ENCODE peak calls at places on chromosomes 12 and 14, in four cellular contexts. A is A549, V is kidney, Z is RWPE2. Q is an unnamed sample.

GRCh38 chr14:103727313-103728000 is 11.8 kb downstream of the ZFYVE21 start:
- DNase-seq in A (no peak), V (peak; percentile 73), Z (no peak), Q (no peak)

GRCh38 chr12:24997970-24998582 is 49.2 kb upstream of the BCAT1 start:
- DNase-seq in A (no peak), V (no peak), Z (no peak), Q (no peak)

GRCh38 chr14:26187996-26188605 is 409.7 kb downstream of the NOVA1 start:
- DNase-seq in A (no peak), V (no peak), Z (no peak), Q (no peak)

GRCh38 chr12:113727651-113728061 is 238.5 kb downstream of the RBM19 start:
- DNase-seq in A (peak; percentile 71), V (no peak), Z (no peak), Q (no peak)

GRCh38 chr12:65965358-65965757 is 141.1 kb downstream of the HMGA2 start:
- DNase-seq in A (peak; percentile 51), V (no peak), Z (no peak), Q (no peak)

GRCh38 chr14:105863296-105864108 is 337.1 kb downstream of the TMEM121 start:
- DNase-seq in A (no peak), V (peak; percentile 63), Z (peak; percentile 55), Q (no peak)

GRCh38 chr12:128298091-128298490 is 31.1 kb downstream of the TMEM132C start:
- DNase-seq in A (no peak), V (no peak), Z (no peak), Q (no peak)

GRCh38 chr12:93573552-93574223 is 1.2 kb downstream of the SOCS2 start:
- DNase-seq in A (no peak), V (no peak), Z (no peak), Q (no peak)

GRCh38 chr12:111074559-111074958 is 154.2 kb upstream of the MYL2 start:
- DNase-seq in A (no peak), V (no peak), Z (peak; percentile 25), Q (no peak)

GRCh38 chr14:91402278-91403068 is 15.1 kb downstream of the CCDC88C start:
- DNase-seq in A (no peak), V (no peak), Z (no peak), Q (no peak)

GRCh38 chr14:22478670-22479069 is 110.4 kb downstream of the DAD1 start:
- DNase-seq in A (no peak), V (no peak), Z (no peak), Q (no peak)

GRCh38 chr12:76450690-76451089 is 102.5 kb upstream of the BBS10 start:
- DNase-seq in A (peak; percentile 75), V (no peak), Z (no peak), Q (no peak)

GRCh38 chr14:96627811-96628775 is 125.9 kb downstream of the PAPOLA start:
- DNase-seq in A (no peak), V (peak; percentile 29), Z (no peak), Q (no peak)

GRCh38 chr12:102568151-102568815 is 87.9 kb upstream of the IGF1 start:
- DNase-seq in A (no peak), V (no peak), Z (no peak), Q (no peak)

GRCh38 chr14:91875515-91876286 is 8.4 kb upstream of the TC2N start:
- DNase-seq in A (no peak), V (peak; percentile 24), Z (no peak), Q (no peak)

GRCh38 chr12:119180380-119181040 is 1.8 kb downstream of the HSPB8 start:
- DNase-seq in A (peak; percentile 31), V (no peak), Z (no peak), Q (peak; percentile 78)

GRCh38 chr12:123187637-123188036 is 36.7 kb upstream of the PITPNM2 start:
- DNase-seq in A (no peak), V (no peak), Z (no peak), Q (no peak)

GRCh38 chr12:125742413-125742812 is 677.2 kb downstream of the AACS start:
- DNase-seq in A (no peak), V (no peak), Z (no peak), Q (no peak)

GRCh38 chr12:14845350-14845750 is 2.0 kb upstream of the ART4 start:
- DNase-seq in A (peak; percentile 64), V (no peak), Z (no peak), Q (no peak)

GRCh38 chr12:51961834-51962233 is 10.3 kb downstream of the ACVR1B start:
- DNase-seq in A (no peak), V (no peak), Z (no peak), Q (no peak)
- TF ChIP-seq CTCF in A (no peak), V (no peak), Z (no peak), Q (no peak)

DNA sequence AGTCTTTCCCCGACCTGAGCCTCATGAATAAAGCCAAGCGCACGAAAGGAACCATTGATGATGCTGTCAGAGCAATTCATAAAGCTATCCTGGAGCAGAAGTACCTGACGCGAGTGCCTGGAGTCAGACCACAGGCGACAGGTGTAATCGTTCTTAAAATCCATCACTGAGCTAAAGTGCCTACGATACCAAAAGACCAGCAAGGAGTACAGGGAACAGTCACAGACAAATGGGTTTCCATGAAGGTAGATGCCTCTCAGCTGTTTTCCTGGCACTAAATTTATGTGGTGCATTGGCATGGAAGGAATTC is 1.4 kb upstream of the PCED1B start:
- DNase-seq in A (no peak), V (no peak), Z (no peak), Q (no peak)
- H3K4me3 ChIP-seq in A (peak overlapping the region; percentile 74), V (peak overlapping the region; percentile 65), Z (peak overlapping the region; percentile 82), Q (no peak overlapping the region)

GRCh38 chr14:31025335-31026075 is at the start of gene AP4S1:
- DNase-seq in A (peak; percentile 31), V (peak; percentile 89), Z (peak; percentile 68), Q (peak; percentile 18)
- H3K27ac ChIP-seq in A (peak within 1 kb of the TSS; percentile 99), V (peak within 1 kb of the TSS; percentile 96), Z (peak within 1 kb of the TSS; percentile 95), Q (peak within 1 kb of the TSS; percentile 100)

DNA sequence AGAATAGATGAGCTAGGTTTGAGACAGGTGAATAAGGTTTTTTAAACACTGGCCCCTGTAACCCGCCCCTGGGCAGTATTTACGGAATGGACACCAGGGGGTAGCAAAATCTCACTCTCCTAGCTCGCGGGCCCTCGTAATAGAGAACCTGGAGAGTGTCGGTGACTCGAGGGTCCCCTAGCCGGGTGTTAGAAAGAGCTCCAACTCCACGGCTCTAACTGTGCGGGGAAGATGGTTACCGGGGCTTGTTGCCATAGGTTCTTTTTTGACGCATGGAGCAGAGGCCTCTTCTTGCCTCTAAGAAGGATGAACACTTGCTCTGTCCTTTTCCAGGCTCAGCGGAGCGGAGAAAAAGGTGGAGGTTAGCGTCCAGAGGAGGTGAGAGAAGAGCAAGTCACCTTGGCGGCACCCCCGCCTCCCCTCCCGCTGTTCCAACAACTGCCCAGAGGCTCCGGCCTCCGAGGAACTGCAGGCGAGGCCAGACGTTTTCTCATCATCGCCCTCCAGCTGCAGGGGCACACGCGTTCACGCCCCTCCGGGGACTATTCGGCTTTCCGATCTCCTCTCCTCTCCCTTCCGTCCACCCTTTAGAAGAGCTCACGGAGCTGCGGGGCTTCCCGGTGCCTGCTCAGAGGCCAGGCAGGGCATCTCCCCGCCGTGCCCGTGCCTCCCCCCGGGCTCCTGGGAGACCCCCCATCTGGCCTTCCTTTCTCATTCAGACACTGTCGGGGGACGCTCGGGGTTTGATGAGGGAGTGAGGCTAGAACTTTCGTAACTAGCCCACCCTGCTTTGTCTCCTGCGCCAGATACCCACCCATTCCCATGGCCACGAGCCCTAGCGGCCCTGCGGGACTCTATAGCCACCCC is 1.4 kb upstream of the ARHGEF40 start:
- DNase-seq in A (peak; percentile 53), V (peak; percentile 79), Z (no peak), Q (no peak)
- TF ChIP-seq CTCF in A (peak; percentile 59), V (peak; percentile 48), Z (peak; percentile 85), Q (peak; percentile 41)

GRCh38 chr12:104463371-104463770 is 6.6 kb downstream of the CHST11 start:
- DNase-seq in A (no peak), V (no peak), Z (no peak), Q (no peak)
- H3K4me3 ChIP-seq in A (no peak overlapping the region), V (no peak overlapping the region), Z (no peak overlapping the region), Q (no peak overlapping the region)

DNA sequence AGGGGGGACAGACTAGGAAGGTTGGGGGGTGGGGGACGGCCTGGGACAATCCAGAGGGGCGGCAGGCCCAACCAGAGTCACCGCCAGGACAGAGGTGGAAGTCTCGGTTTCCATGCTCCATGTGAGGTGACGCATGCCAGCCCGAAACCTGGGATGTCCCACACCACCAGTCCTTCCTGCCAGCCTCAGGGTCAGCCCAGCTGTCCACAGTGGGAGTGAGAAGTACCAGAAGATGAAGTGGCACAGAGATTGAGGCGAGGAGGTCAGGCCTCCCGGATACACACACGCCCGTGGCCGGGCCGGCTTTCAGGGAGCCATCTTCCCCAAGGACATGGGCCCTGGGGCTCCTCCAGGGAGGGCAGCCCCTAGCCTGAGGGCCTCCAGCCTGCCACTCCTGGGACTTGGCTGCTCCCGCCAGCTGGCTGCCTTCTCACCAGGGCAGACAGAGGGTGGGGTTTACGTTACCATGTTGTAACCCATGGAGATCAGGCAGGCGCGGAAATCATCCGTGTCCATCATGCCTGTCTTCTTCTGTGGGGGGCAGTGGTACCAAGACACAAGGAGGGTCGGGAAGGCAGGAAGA is 85.2 kb upstream of the ZFP36L1 start:
- DNase-seq in A (no peak), V (no peak), Z (no peak), Q (no peak)
- H3K27ac ChIP-seq in A (no peak overlapping the region), V (no peak overlapping the region), Z (no peak overlapping the region), Q (no peak overlapping the region)